ENCODE peak calls at places on chromosomes 3 and 15, in eight cellular contexts. I, E, J, K, M, N, B and D are unnamed samples.
A peak's percentile ranks its signal among the peaks of the same experiment; 100 is the strongest.

GRCh38 chr3:256501-256900 is 59.9 kb downstream of the CHL1 start:
- DNase-seq in K (no peak), E (no peak), N (no peak), J (no peak), I (no peak), M (no peak), B (no peak), D (no peak)

GRCh38 chr15:94287794-94288246 is 56.5 kb downstream of the MCTP2 start:
- DNase-seq in J (no peak), M (no peak), N (no peak), E (no peak), I (no peak), B (no peak), K (no peak), D (peak; percentile 78)

GRCh38 chr15:66798426-66799061 is 96.5 kb downstream of the SMAD6 start:
- DNase-seq in J (no peak), M (no peak), E (peak; percentile 0), I (peak; percentile 78), K (no peak), B (no peak), N (no peak), D (no peak)

GRCh38 chr3:196518999-196519737 is 4.0 kb upstream of the SMCO1 start:
- DNase-seq in E (peak; percentile 77), M (peak; percentile 75), N (peak; percentile 56), K (peak; percentile 30), I (peak; percentile 93), B (peak; percentile 54), J (peak; percentile 80), D (peak; percentile 83)

GRCh38 chr3:143526016-143526540 is 322.2 kb downstream of the SLC9A9 start:
- DNase-seq in K (no peak), M (no peak), I (peak; percentile 80), N (no peak), B (no peak), J (no peak), E (no peak), D (no peak)

GRCh38 chr3:120153294-120153693 is 59.0 kb upstream of the GSK3B start:
- DNase-seq in I (peak; percentile 86), B (no peak), E (no peak), N (no peak), K (no peak), M (no peak), J (no peak), D (no peak)

GRCh38 chr15:44584162-44584749 is 47.3 kb downstream of the EIF3J start:
- DNase-seq in J (peak; percentile 62), I (peak; percentile 38), K (peak; percentile 23), M (peak; percentile 54), B (no peak), N (no peak), E (peak; percentile 32), D (peak; percentile 70)

GRCh38 chr3:188407158-188407880 is 253.4 kb downstream of the LPP start:
- DNase-seq in I (no peak), E (no peak), M (no peak), K (no peak), B (no peak), J (no peak), N (no peak), D (no peak)

GRCh38 chr3:46406786-46407611 is at the start of the genes CCR5AS and CCRL2:
- DNase-seq in E (peak; percentile 33), B (peak; percentile 83), J (no peak), N (peak; percentile 56), I (peak; percentile 65), K (no peak), M (peak; percentile 78), D (peak; percentile 74)

GRCh38 chr3:69867941-69868505 is 128.8 kb downstream of the MITF start:
- DNase-seq in E (no peak), I (peak; percentile 22), K (no peak), J (no peak), B (no peak), N (no peak), M (no peak), D (no peak)

GRCh38 chr15:50531763-50532162 is 14.7 kb downstream of the USP50 start:
- DNase-seq in N (no peak), M (no peak), I (no peak), K (no peak), J (no peak), E (no peak), B (no peak), D (no peak)

GRCh38 chr3:65195211-65195610 is 507.4 kb upstream of the ADAMTS9 start:
- DNase-seq in I (no peak), M (no peak), N (no peak), E (no peak), K (no peak), B (no peak), J (no peak), D (no peak)

GRCh38 chr15:41904487-41905359 is 10.9 kb upstream of the SPTBN5 start:
- DNase-seq in K (peak; percentile 82), N (peak; percentile 45), B (peak; percentile 68), E (peak; percentile 84), I (peak; percentile 68), M (no peak), J (peak; percentile 58), D (peak; percentile 83)

GRCh38 chr15:22811640-22812039 is 25.2 kb downstream of the NIPA1 start:
- DNase-seq in M (no peak), N (peak; percentile 26), K (peak; percentile 32), I (peak; percentile 32), B (no peak), E (peak; percentile 89), J (peak; percentile 79), D (peak; percentile 19)

GRCh38 chr3:141050913-141051632 is at the start of gene SPSB4:
- DNase-seq in M (peak; percentile 55), E (peak; percentile 50), K (peak; percentile 95), B (peak; percentile 34), N (peak; percentile 47), I (peak; percentile 27), J (peak; percentile 47), D (peak; percentile 54)
- TF ChIP-seq CTCF in M (peak; percentile 24), E (no peak), K (peak; percentile 70), B (no peak), N (peak; percentile 48), I (no peak), J (no peak), D (peak; percentile 54)

GRCh38 chr3:195224980-195225580 is 45.9 kb downstream of the XXYLT1 start:
- DNase-seq in E (no peak), J (no peak), K (no peak), B (no peak), N (no peak), I (no peak), M (no peak), D (no peak)

GRCh38 chr3:195226900-195227447 is 44.0 kb downstream of the XXYLT1 start:
- DNase-seq in M (no peak), I (peak; percentile 31), N (no peak), K (peak; percentile 51), B (no peak), J (no peak), E (no peak), D (peak; percentile 72)

GRCh38 chr3:195221876-195222617 is 48.9 kb downstream of the XXYLT1 start:
- DNase-seq in E (no peak), I (no peak), K (no peak), M (no peak), J (no peak), N (no peak), B (no peak), D (no peak)

GRCh38 chr3:195226445-195226844 is 44.5 kb downstream of the XXYLT1 start:
- DNase-seq in N (no peak), B (no peak), I (no peak), M (no peak), J (no peak), E (no peak), K (no peak), D (no peak)

DNA sequence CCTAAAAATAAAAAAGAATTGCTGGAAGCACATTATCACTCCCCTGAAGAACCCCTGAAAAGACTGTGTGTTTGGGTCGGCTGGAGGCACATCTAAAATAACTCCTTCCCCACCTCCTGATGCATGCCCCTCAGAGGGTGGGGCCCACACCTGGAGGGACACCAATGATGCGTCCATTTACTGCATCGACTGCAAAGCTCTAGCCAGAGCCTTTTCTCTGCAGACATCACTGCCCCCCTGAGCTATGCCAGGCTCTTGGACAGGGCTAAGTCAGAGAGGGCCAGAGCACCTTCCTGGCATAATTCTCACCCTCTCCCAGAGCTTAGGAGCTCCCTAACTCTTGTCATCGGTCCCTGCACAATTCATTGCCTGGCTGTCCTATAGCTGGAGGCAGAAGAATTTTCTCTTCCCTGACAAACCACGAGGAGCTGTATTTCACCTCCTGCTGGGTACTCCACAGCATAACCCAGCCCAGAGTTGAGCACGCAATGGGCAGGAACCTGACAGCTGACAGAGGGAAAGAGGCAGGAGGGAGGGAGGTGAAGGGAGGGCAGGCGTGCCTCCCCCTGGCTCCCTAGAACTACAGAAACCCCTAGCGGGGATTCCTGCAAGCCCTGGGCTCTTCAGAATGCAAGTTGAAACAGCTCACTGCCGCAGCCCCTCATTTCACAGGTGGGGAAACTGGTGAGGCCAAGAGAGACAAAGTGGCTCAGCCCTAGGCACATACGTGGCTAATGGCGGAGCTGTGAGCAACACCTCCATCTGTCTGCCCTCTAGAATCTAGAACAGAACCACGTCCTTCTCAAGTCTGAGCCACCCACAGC is 46.6 kb downstream of the XXYLT1 start:
- DNase-seq in K (no peak), J (no peak), E (no peak), N (no peak), B (no peak), M (no peak), I (no peak), D (no peak)
- TF ChIP-seq CTCF in K (no peak), J (no peak), E (no peak), N (no peak), B (no peak), M (no peak), I (no peak), D (no peak)

DNA sequence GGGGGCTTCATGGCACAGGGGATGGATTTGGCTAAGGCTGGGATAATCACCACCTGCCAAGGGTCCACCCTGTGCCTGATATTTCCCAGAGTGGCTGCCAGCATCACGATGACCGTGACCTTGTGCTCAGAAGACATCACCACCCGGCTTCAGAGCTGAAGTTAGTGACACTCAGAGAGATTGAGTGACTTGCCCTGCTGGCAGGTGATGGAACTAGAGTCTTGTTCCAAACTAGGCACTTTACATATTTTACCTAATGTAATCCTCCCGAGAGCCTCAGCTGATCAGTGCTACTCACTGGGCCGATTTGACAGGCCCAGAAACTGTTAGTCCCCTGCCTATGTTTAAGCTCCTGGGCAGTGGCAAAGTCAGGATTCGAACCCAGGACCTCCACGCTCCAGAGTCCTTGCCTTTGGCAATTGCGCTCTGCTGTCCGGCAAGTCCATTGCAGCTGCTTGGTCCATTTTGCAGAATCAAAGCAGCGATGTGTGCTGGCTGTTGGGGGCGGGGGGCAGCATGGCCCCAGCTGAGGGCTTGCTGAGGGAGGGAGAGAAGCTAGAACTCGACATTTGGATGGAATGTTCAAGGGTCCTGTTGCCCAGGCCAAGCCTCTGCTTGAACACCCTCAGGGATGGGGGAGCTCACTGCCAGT is 74.8 kb upstream of the GATA2 start:
- DNase-seq in M (no peak), B (no peak), J (no peak), K (no peak), I (no peak), N (no peak), E (no peak), D (no peak)
- TF ChIP-seq CTCF in M (no peak), B (no peak), J (no peak), K (no peak), I (no peak), N (no peak), E (no peak), D (no peak)

DNA sequence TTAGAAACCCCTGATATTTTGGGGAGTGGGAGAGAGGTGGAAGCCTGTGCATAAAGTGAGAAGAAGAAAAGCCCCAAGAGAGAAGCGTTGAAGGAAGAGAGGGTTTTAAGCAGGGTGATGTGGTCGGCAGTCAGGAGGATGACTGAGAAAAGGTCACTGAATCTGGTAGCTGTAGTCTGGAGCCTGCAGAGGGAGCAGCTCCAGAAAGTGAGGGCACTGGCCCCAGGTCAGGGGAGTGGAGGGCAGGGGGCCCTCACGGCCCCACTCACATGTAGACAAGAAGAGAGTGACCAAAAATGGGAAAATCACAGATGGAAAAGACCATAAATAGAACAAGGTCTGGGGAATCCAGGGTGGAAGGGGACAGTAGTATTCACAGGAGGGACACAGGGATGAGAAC is 105.5 kb downstream of the RYK start:
- DNase-seq in M (no peak), J (no peak), I (no peak), E (no peak), B (no peak), N (no peak), K (no peak), D (no peak)
- TF ChIP-seq CTCF in M (no peak), J (no peak), I (no peak), E (no peak), B (no peak), N (no peak), K (no peak), D (no peak)